ENCODE peak calls at places on chromosome 5, in four cellular contexts. Y, V, J and P are unnamed samples.

GRCh38 chr5:107887587-107887986 is 216.8 kb upstream of the EFNA5 start:
- DNase-seq in V (no peak), Y (no peak), J (no peak), P (no peak)

GRCh38 chr5:138752341-138752950 is 779 bp upstream of the CTNNA1 start:
- DNase-seq in V (peak; percentile 59), Y (peak; percentile 54), J (peak; percentile 32), P (peak; percentile 25)

GRCh38 chr5:33316773-33317172 is 124.0 kb upstream of the TARS1 start:
- DNase-seq in V (no peak), J (no peak), Y (peak; percentile 65), P (no peak)

GRCh38 chr5:39427225-39427624 is 2.4 kb upstream of the DAB2 start:
- DNase-seq in Y (peak; percentile 72), J (no peak), V (no peak), P (no peak)

GRCh38 chr5:56278267-56278826 is 45.2 kb upstream of the ANKRD55 start:
- DNase-seq in J (no peak), Y (peak; percentile 27), V (no peak), P (peak; percentile 20)

GRCh38 chr5:38509185-38509584 is 47.3 kb downstream of the LIFR start:
- DNase-seq in Y (peak; percentile 72), V (no peak), J (no peak), P (no peak)

GRCh38 chr5:88792144-88792840 is 90.7 kb downstream of the MEF2C start:
- DNase-seq in Y (peak; percentile 58), J (no peak), V (no peak), P (no peak)

GRCh38 chr5:181212080-181212479 is 7.1 kb upstream of the TRIM7 start:
- DNase-seq in J (no peak), Y (no peak), V (no peak), P (no peak)

GRCh38 chr5:81044868-81045267 is 84.7 kb downstream of the RASGRF2 start:
- DNase-seq in J (no peak), V (no peak), Y (no peak), P (no peak)

GRCh38 chr5:158084292-158084691 is 225.3 kb upstream of the CLINT1 start:
- DNase-seq in Y (peak; percentile 11), J (no peak), V (no peak), P (no peak)

GRCh38 chr5:91584352-91584751 is 201.2 kb upstream of the ARRDC3 start:
- DNase-seq in Y (no peak), V (no peak), J (no peak), P (no peak)

GRCh38 chr5:175889910-175890684 is 18.7 kb downstream of the CPLX2 start:
- DNase-seq in J (no peak), V (no peak), Y (no peak), P (no peak)

GRCh38 chr5:104412649-104413240 is 850.2 kb upstream of the NUDT12 start:
- DNase-seq in Y (peak; percentile 10), J (no peak), V (peak; percentile 48), P (peak; percentile 13)

GRCh38 chr5:34603378-34603777 is 52.8 kb upstream of the RAI14 start:
- DNase-seq in V (no peak), J (no peak), Y (no peak), P (no peak)

GRCh38 chr5:149794338-149795023 is 64.4 kb downstream of the PPARGC1B start:
- DNase-seq in Y (no peak), J (no peak), V (no peak), P (no peak)
- H3K4me1 ChIP-seq in Y (peaks cover 14% of the 10 kb centered on the region), J (peaks cover 15% of the 10 kb centered on the region), V (no peaks in the 10 kb centered on the region), P (no peaks in the 10 kb centered on the region)

GRCh38 chr5:36935805-36936204 is 59.2 kb downstream of the NIPBL start:
- DNase-seq in V (no peak), J (no peak), Y (no peak), P (no peak)

GRCh38 chr5:36934740-36935356 is 58.3 kb downstream of the NIPBL start:
- DNase-seq in Y (peak; percentile 33), J (no peak), V (no peak), P (no peak)

GRCh38 chr5:36929438-36929837 is 52.9 kb downstream of the NIPBL start:
- DNase-seq in J (no peak), Y (no peak), V (no peak), P (no peak)

GRCh38 chr5:36932056-36932455 is 55.5 kb downstream of the NIPBL start:
- DNase-seq in V (no peak), Y (no peak), J (no peak), P (no peak)

GRCh38 chr5:36932699-36933098 is 56.1 kb downstream of the NIPBL start:
- DNase-seq in V (no peak), J (no peak), Y (no peak), P (no peak)
- H3K4me3 ChIP-seq in V (no peak overlapping the region), J (no peak overlapping the region), Y (no peak overlapping the region), P (no peak overlapping the region)

GRCh38 chr5:168317096-168317520 is 25.7 kb downstream of the WWC1 start:
- DNase-seq in J (no peak), Y (no peak), V (no peak), P (no peak)

GRCh38 chr5:168315991-168316578 is 24.6 kb downstream of the WWC1 start:
- DNase-seq in V (no peak), Y (no peak), J (peak; percentile 58), P (no peak)

GRCh38 chr5:168314735-168315411 is 23.4 kb downstream of the WWC1 start:
- DNase-seq in V (no peak), Y (peak; percentile 94), J (peak; percentile 85), P (no peak)

GRCh38 chr5:168313596-168314204 is 22.3 kb downstream of the WWC1 start:
- DNase-seq in J (no peak), Y (peak; percentile 20), V (no peak), P (no peak)

DNA sequence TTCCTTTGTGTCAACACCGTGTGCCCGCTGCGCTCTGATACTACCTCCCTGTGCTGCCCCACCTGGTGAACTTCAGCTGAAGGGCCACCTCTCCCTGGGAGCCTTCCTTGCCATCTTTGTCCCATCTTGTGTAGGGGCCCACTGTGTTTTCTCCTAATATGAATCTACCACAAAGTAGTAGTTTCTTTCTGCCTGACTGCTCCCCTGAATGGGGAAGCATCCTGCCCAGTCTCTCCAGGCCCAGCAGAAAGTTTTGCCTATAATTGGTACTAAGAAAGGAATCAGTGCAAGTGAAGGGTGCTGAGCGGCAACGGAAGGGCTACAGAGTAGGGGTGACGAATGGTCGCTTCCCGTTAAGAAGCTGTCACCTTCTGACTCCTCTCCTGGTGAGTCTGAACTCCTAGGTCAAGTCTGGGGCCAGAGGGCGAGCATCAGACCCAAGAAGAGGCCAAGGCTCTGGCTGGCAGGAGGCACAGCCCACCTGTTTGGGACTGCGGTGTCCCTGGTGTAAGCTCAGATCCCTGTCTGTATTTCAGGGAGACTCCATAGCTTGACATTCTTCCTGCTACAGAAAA is 24.1 kb downstream of the WWC1 start:
- DNase-seq in J (no peak), V (no peak), Y (no peak), P (no peak)
- H3K4me1 ChIP-seq in J (no peaks in the 10 kb centered on the region), V (peaks cover 7% of the 10 kb centered on the region), Y (peaks cover 32% of the 10 kb centered on the region), P (peaks cover 5% of the 10 kb centered on the region)

GRCh38 chr5:173093597-173093996 is 37.4 kb downstream of the CREBRF start:
- DNase-seq in V (no peak), J (no peak), Y (no peak), P (no peak)

GRCh38 chr5:173094012-173094661 is 38.0 kb downstream of the CREBRF start:
- DNase-seq in J (no peak), V (no peak), Y (peak; percentile 23), P (no peak)

GRCh38 chr5:173091981-173092380 is 35.8 kb downstream of the CREBRF start:
- DNase-seq in J (no peak), Y (no peak), V (no peak), P (no peak)

GRCh38 chr5:173089581-173089980 is 33.4 kb downstream of the CREBRF start:
- DNase-seq in J (no peak), Y (no peak), V (no peak), P (no peak)

GRCh38 chr5:173090626-173091025 is 34.5 kb downstream of the CREBRF start:
- DNase-seq in V (no peak), J (no peak), Y (no peak), P (no peak)
- H3K4me3 ChIP-seq in V (no peak overlapping the region), J (no peak overlapping the region), Y (no peak overlapping the region), P (no peak overlapping the region)

GRCh38 chr5:65194871-65195270 is 286.8 kb downstream of the ADAMTS6 start:
- DNase-seq in J (no peak), Y (no peak), V (no peak), P (no peak)
- H3K4me1 ChIP-seq in J (no peaks in the 10 kb centered on the region), Y (peaks cover 58% of the 10 kb centered on the region), V (no peaks in the 10 kb centered on the region), P (no peaks in the 10 kb centered on the region)